ENCODE peak calls at places on chromosomes 6 and 20, in seven cellular contexts. Q is GM06990, K is brain microvascular endothelial cell, I is tibial artery, P is astrocyte of the spinal cord, A is BJ, W is body of pancreas. F is an unnamed sample.
A peak's percentile ranks its signal among the peaks of the same experiment; 100 is the strongest.

GRCh38 chr6:114049367-114049966 is 78.5 kb upstream of the HDAC2 start:
- DNase-seq in P (peak; percentile 33), A (no peak), Q (no peak), I (no peak), W (no peak), K (no peak), F (no peak)

GRCh38 chr6:67475700-67476099 is 1159.4 kb upstream of the ADGRB3 start:
- DNase-seq in P (no peak), A (no peak), Q (no peak), W (no peak), K (no peak), I (no peak), F (no peak)

GRCh38 chr6:33213166-33213988 is 5.1 kb downstream of the RING1 start:
- DNase-seq in A (no peak), W (no peak), Q (no peak), I (no peak), P (no peak), K (no peak), F (no peak)

GRCh38 chr6:26270903-26271639 is 93.9 kb upstream of the BTN3A2 start:
- DNase-seq in P (peak; percentile 94), K (peak; percentile 85), W (peak; percentile 58), A (peak; percentile 61), Q (peak; percentile 95), I (peak; percentile 77), F (peak; percentile 93)

GRCh38 chr6:143784316-143784715 is 58.8 kb upstream of the LTV1 start:
- DNase-seq in P (no peak), I (no peak), Q (no peak), A (no peak), W (no peak), K (no peak), F (no peak)

GRCh38 chr6:93059911-93060310 is 359.4 kb downstream of the EPHA7 start:
- DNase-seq in Q (no peak), P (no peak), W (no peak), K (no peak), I (no peak), A (no peak), F (no peak)

GRCh38 chr6:43773981-43774775 is 4.2 kb downstream of the VEGFA start:
- DNase-seq in K (no peak), Q (no peak), A (no peak), I (no peak), W (no peak), P (no peak), F (no peak)

GRCh38 chr6:125966569-125966968 is 10.0 kb downstream of the HINT3 start:
- DNase-seq in W (no peak), K (no peak), Q (no peak), I (no peak), P (no peak), A (no peak), F (no peak)

GRCh38 chr20:58432190-58432954 is 43.3 kb downstream of the VAPB start:
- DNase-seq in W (no peak), K (no peak), P (no peak), A (no peak), I (no peak), Q (no peak), F (peak; percentile 47)

GRCh38 chr6:170485159-170485558 is 67.9 kb downstream of the PSMB1 start:
- DNase-seq in Q (no peak), K (no peak), A (no peak), W (no peak), I (no peak), P (peak; percentile 10), F (peak; percentile 19)

GRCh38 chr20:2691663-2692035 is 931 bp upstream of the EBF4 start:
- DNase-seq in K (no peak), Q (no peak), A (no peak), I (no peak), P (no peak), W (no peak), F (no peak)

GRCh38 chr6:7003041-7003440 is 104.7 kb upstream of the RREB1 start:
- DNase-seq in I (no peak), W (no peak), P (no peak), K (no peak), A (no peak), Q (no peak), F (no peak)

GRCh38 chr6:9621276-9621675 is 793.6 kb downstream of the TFAP2A start:
- DNase-seq in P (no peak), A (peak; percentile 3), W (no peak), K (no peak), Q (no peak), I (no peak), F (peak; percentile 49)

GRCh38 chr6:16872543-16873230 is 111.4 kb upstream of the ATXN1 start:
- DNase-seq in W (no peak), A (no peak), I (no peak), P (no peak), K (no peak), Q (no peak), F (no peak)

GRCh38 chr6:24125980-24126379 is at the start of gene NRSN1:
- DNase-seq in K (no peak), Q (no peak), W (peak; percentile 21), A (no peak), P (no peak), I (no peak), F (no peak)

GRCh38 chr6:139927742-139928305 is 553.4 kb upstream of the CITED2 start:
- DNase-seq in W (no peak), I (no peak), P (no peak), Q (no peak), K (no peak), A (no peak), F (peak; percentile 35)

GRCh38 chr6:57221191-57221935 is 744 bp downstream of the RAB23 start:
- DNase-seq in Q (peak; percentile 73), A (no peak), W (peak; percentile 51), P (peak; percentile 73), I (peak; percentile 46), K (peak; percentile 68), F (peak; percentile 61)

GRCh38 chr20:31606928-31607639 is 2.0 kb downstream of the ID1 start:
- DNase-seq in I (no peak), P (peak; percentile 85), A (no peak), K (no peak), Q (no peak), W (no peak), F (peak; percentile 73)

GRCh38 chr6:137092018-137092417 is 47.3 kb upstream of the IL20RA start:
- DNase-seq in W (no peak), P (no peak), Q (no peak), K (no peak), A (no peak), I (no peak), F (no peak)

GRCh38 chr6:30700340-30700739 is 9.6 kb upstream of the NRM start:
- DNase-seq in W (peak; percentile 38), Q (no peak), K (no peak), P (no peak), I (peak; percentile 56), A (no peak), F (no peak)

GRCh38 chr6:26198626-26199056 is 111.4 kb downstream of the HFE start:
- DNase-seq in K (no peak), I (no peak), W (no peak), A (no peak), P (peak; percentile 66), Q (no peak), F (peak; percentile 45)

GRCh38 chr6:169096326-169096882 is 157.2 kb downstream of the THBS2 start:
- DNase-seq in Q (no peak), A (no peak), I (no peak), W (no peak), P (no peak), K (no peak), F (no peak)
- TF ChIP-seq CTCF in Q (no peak), A (no peak), I (no peak), W (no peak), P (no peak), K (peak; percentile 32), F (peak; percentile 23)

DNA sequence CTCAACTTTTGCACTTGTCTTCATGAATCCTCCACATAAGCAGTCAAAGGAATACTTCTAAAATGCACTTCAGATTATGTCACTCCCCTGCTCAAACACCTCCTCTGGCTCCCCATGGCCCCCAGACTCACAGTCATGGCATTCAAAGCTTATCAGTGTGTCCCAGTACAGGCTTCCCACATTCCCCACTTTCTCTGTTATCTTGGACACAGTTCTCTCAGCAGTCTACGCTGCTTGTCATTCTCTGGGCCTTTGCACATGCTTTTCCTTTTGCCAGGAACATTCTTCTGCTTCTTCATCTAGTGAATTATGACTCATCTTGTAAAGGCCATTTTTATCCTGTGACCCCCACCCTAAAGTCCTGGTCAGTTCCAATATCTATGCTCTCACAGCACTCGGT is 31.8 kb downstream of the SLC13A3 start:
- DNase-seq in I (no peak), K (no peak), Q (no peak), A (no peak), P (no peak), W (no peak), F (no peak)
- H3K4me3 ChIP-seq in I (no peak overlapping the region), K (no peak overlapping the region), Q (no peak overlapping the region), A (no peak overlapping the region), P (no peak overlapping the region), W (no peak overlapping the region), F (no peak overlapping the region)

GRCh38 chr6:168133186-168133585 is 54.2 kb upstream of the FRMD1 start:
- DNase-seq in Q (no peak), K (peak; percentile 71), P (peak; percentile 54), I (no peak), A (peak; percentile 2), W (no peak), F (peak; percentile 78)
- TF ChIP-seq CTCF in Q (no peak), K (no peak), P (no peak), I (peak; percentile 7), A (no peak), W (no peak), F (no peak)

DNA sequence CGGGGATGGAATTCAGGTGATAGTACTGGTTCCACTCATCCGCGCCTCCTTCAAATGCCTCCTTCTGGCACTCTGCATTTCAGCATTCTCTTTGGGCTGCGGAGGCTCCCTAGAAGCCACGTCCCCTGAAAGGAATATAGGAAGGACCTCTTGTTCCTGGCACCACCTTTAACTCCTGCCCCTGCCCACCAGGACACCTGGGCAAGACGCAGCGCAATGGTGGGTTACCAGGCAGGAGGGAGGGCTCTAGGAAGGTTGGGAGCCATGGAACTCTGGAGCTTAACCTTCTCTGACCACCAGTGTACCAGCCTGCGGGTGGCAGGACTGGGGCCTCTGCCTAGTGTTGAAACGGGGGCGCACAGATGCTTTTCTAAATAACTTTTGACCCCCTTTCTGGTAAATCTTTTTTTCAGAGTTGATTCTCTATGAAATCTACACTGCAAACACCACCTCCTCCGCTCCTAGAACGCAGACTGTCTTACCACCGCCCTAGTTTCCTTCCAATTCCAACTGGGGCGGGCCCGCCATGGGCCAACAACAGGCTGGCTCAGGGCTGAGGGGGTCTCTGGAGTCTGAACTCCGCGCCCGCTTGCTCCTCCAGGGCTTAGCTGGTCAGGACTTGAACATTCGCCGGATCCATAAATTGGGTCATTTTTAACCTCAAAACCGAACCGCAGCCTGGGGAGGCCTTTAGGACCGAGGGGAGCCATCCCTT is 871 bp upstream of the SYNDIG1 start:
- DNase-seq in P (no peak), Q (no peak), I (no peak), K (no peak), W (no peak), A (no peak), F (no peak)
- H3K4me3 ChIP-seq in P (peak overlapping the region; percentile 58), Q (no peak overlapping the region), I (peak overlapping the region; percentile 65), K (peak overlapping the region; percentile 52), W (no peak overlapping the region), A (peak overlapping the region; percentile 30), F (peak overlapping the region; percentile 65)

DNA sequence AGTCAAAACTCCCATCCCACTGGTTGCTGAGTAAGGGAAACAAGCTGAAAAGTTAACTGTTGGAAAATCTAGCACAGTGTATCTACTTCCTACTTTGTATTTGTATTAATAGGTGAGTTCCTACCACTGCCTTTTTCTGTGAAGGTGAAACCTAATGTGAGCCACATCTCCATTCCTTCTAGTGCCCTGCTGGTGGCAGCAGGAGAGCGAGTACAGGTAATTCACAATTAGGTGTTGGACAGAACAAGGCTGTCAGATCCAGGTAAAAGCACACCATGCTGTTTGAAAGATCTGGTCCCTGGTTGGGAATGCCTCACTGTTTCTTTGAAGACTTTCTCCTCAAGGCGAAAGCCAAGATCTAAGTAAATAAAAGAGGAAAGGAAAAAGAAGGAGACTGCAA is 528.4 kb downstream of the PKHD1 start:
- DNase-seq in A (no peak), I (no peak), Q (no peak), P (no peak), K (no peak), W (peak; percentile 17), F (no peak)
- TF ChIP-seq CTCF in A (no peak), I (no peak), Q (no peak), P (no peak), K (no peak), W (peak; percentile 43), F (no peak)